ENCODE peak calls at places on chromosomes 4 and X, in four cellular contexts. S is SK-N-SH, C is GM12892, I is K562. Z is an unnamed sample.

GRCh38 chrX:69314436-69315348 is 149.4 kb upstream of the PJA1 start:
- DNase-seq in S (peak; percentile 12), C (peak; percentile 9), I (no peak), Z (no peak)

GRCh38 chrX:48676893-48677270 is 6.7 kb upstream of the WAS start:
- DNase-seq in S (no peak), C (no peak), I (no peak), Z (no peak)

GRCh38 chrX:130834149-130834548 is 68.9 kb downstream of the ENOX2 start:
- DNase-seq in S (no peak), C (no peak), I (no peak), Z (no peak)

GRCh38 chr4:14143892-14144291 is 516.4 kb upstream of the BOD1L1 start:
- DNase-seq in S (no peak), C (no peak), I (no peak), Z (no peak)

GRCh38 chrX:9539611-9540387 is 74.9 kb downstream of the TBL1X start:
- DNase-seq in S (no peak), C (no peak), I (no peak), Z (no peak)

GRCh38 chr4:113683143-113683542 is 78.4 kb downstream of the CAMK2D start:
- DNase-seq in S (no peak), C (peak; percentile 6), I (no peak), Z (peak; percentile 3)

GRCh38 chr4:130025701-130026100 is 929.7 kb downstream of the C4orf33 start:
- DNase-seq in S (no peak), C (no peak), I (no peak), Z (no peak)

GRCh38 chrX:130079824-130080406 is 30.4 kb downstream of the ELF4 start:
- DNase-seq in S (peak; percentile 75), C (no peak), I (peak; percentile 82), Z (no peak)

GRCh38 chrX:134803060-134803459 is 144.8 kb upstream of the PLAC1 start:
- DNase-seq in S (no peak), C (no peak), I (peak; percentile 35), Z (no peak)

GRCh38 chrX:23756165-23756564 is 13.1 kb upstream of the ACOT9 start:
- DNase-seq in S (peak; percentile 49), C (peak; percentile 40), I (peak; percentile 84), Z (peak; percentile 19)

GRCh38 chrX:23749576-23749975 is 6.5 kb upstream of the ACOT9 start:
- DNase-seq in S (no peak), C (no peak), I (no peak), Z (no peak)

GRCh38 chrX:23749129-23749528 is 6.1 kb upstream of the ACOT9 start:
- DNase-seq in S (no peak), C (no peak), I (peak; percentile 9), Z (no peak)

GRCh38 chrX:23752740-23753435 is 9.8 kb upstream of the ACOT9 start:
- DNase-seq in S (no peak), C (no peak), I (no peak), Z (no peak)

GRCh38 chrX:23754664-23755063 is 11.6 kb upstream of the ACOT9 start:
- DNase-seq in S (no peak), C (no peak), I (no peak), Z (no peak)
- TF ChIP-seq TAF1 in S (no peak), C (no peak), I (no peak), Z (no peak)

GRCh38 chr4:6425911-6426310 is 46.5 kb downstream of the PPP2R2C start:
- DNase-seq in S (no peak), C (no peak), I (no peak), Z (no peak)
- TF ChIP-seq POLR2AphosphoS5 in S (no peak), C (no peak), I (no peak), Z (no peak)

DNA sequence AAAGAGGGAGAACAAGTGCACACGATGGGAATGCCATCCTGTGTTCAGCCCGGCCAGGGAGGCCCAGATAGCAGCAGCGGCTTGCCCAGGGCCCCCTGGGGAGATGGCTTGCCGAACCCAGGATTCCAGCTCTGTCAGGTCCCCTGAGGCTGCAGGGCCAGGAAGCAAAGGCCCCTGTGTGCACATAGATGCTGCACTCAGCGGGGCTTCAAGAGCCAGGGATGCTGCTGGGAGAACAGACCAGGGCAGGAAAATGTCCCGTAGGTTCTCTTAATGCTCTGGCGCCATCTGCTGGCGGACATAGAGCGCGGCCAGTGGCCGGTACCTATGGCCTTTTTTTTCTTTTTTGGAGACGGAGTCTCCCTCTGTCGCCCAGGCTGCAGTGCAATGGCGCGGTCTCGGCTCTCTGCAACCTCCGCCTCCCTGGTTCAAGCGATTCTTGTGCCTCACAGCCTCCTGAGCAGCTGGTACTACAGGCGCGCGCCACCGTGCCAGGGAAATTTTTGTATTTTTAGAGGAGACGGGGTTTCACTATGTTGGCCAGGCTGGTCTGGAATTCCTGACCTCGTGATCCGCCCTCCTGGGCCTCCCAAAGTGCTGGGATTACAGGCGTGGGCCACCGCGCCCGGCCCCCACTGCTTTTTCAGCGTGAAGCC is 22.4 kb downstream of the MED28 start:
- DNase-seq in S (peak; percentile 92), C (peak; percentile 76), I (peak; percentile 86), Z (peak; percentile 72)
- TF ChIP-seq TAF1 in S (no peak), C (no peak), I (no peak), Z (no peak)

GRCh38 chr4:76305971-76306881 is at the start of gene STBD1:
- DNase-seq in S (peak; percentile 86), C (peak; percentile 27), I (peak; percentile 46), Z (peak; percentile 27)
- TF ChIP-seq POLR2AphosphoS5 in S (peak; percentile 53), C (no peak), I (no peak), Z (no peak)

DNA sequence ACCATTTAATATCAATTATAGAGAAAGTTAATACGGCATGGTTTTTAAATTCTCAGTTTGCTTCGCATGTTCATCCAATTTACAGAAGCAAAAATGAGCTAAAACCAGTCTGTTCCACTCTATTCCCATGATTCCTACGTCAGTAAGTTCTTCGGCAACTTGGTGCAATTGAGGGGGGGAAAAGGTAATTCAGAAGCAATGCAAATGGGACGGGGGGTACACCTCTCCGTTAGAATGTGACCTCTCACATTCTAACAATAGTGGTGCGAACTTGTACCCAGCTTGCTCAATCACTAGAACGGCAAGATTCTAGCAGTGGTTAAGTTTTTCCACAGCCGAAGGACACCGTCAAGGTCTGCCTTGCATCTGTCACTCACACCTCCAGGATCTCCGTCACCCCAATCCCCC is 711 bp downstream of the PLA2G12A start:
- DNase-seq in S (no peak), C (no peak), I (peak; percentile 54), Z (no peak)
- TF ChIP-seq TAF1 in S (no peak), C (no peak), I (no peak), Z (no peak)

DNA sequence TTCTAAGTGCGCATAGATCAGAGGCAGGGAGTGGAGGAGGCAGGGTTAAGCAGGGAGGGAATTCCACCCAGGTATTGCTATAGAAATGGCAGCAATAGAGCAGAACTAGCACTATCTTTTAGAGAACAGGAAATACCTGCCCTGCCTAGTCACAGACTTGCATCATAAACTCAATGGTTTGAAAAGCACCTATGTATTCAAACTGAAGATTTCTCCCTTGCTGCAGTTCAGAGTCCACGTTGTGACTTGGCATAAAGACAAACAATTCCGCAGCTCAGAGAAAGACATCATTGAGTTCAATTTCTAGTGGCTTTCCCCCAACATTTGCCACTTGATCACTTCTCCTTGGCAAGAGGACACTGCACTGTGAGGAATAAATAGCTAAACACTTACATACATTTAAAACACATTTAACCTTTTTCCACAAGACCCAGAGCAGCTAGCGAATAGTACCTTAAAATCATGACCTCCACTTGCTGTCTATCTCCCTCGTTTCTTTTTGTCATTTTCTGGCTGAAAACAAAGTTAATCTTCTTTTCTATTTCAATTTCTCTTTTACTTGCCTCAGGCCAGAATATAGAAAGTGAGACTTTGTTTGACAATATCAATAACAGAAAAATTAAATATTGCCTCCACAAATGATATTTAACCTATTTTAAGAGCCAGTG is 42.4 kb downstream of the SLC7A11 start:
- DNase-seq in S (no peak), C (no peak), I (no peak), Z (no peak)
- TF ChIP-seq POLR2AphosphoS5 in S (no peak), C (no peak), I (no peak), Z (no peak)

DNA sequence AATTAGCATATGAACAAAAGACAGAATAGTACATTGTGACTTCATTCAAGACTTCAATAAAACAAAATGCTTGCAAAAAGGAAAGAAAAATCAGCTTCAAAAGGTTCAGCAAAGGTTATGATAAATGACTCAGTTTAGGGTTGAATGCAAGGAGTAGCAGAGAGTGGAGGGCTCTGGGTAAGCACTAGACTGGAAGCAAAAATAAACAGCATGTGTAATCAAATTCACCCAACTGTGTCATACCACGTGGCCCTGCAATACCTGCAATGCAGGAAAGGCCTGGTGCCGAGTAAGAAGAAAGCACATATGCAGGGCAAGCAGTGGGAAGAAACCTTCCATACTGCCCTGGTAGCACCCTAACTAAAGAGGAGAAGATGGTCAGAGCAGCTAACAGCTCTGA is 88.7 kb downstream of the ATP11C start:
- DNase-seq in S (no peak), C (no peak), I (no peak), Z (peak; percentile 5)
- TF ChIP-seq TAF1 in S (no peak), C (no peak), I (no peak), Z (no peak)